ENCODE peak calls at places on chromosomes 3 and 15, in eight cellular contexts. Q is endothelial cell of umbilical vein, S is sigmoid colon, H is HepG2, J is uterus, V is adrenal gland, W is ovary, Z is upper lobe of left lung. U is an unnamed sample.

GRCh38 chr3:59609967-59610366 is 560.1 kb upstream of the CFAP20DC start:
- DNase-seq in Z (no peak), S (peak), H (no peak), J (peak), W (no peak), V (peak), Q (no peak), U (no peak)

GRCh38 chr15:29138260-29138659 is 131.4 kb downstream of the NSMCE3 start:
- DNase-seq in W (no peak), Z (no peak), H (no peak), V (no peak), S (no peak), Q (no peak), J (no peak), U (no peak)

GRCh38 chr3:10968390-10968789 is 24.2 kb upstream of the SLC6A1 start:
- DNase-seq in H (no peak), J (no peak), Q (no peak), S (no peak), Z (no peak), W (no peak), V (no peak), U (no peak)

GRCh38 chr3:107065094-107065861 is 312.0 kb upstream of the CCDC54 start:
- DNase-seq in J (no peak), Q (peak), Z (no peak), V (peak), W (peak), H (no peak), S (no peak), U (no peak)

GRCh38 chr3:132800958-132801357 is 78.7 kb upstream of the NPHP3 start:
- DNase-seq in Q (peak), J (no peak), W (no peak), Z (no peak), S (no peak), V (no peak), H (no peak), U (no peak)

GRCh38 chr15:68982002-68982401 is 32.5 kb upstream of the NOX5 start:
- DNase-seq in J (no peak), Z (no peak), W (no peak), V (no peak), H (no peak), S (no peak), Q (no peak), U (no peak)

GRCh38 chr3:173584093-173584833 is 186.7 kb downstream of the NLGN1 start:
- DNase-seq in S (no peak), Z (no peak), Q (peak), W (no peak), J (no peak), V (no peak), H (no peak), U (peak)

GRCh38 chr3:141556034-141556433 is 69.2 kb downstream of the RASA2 start:
- DNase-seq in J (no peak), S (no peak), H (no peak), W (no peak), Q (peak), V (no peak), Z (no peak), U (no peak)

GRCh38 chr15:47523669-47524068 is 193.6 kb upstream of the SEMA6D start:
- DNase-seq in V (no peak), W (no peak), J (no peak), S (no peak), H (no peak), Q (peak), Z (no peak), U (peak)

GRCh38 chr3:13194285-13195209 is 121.3 kb upstream of the IQSEC1 start:
- DNase-seq in V (no peak), Q (no peak), W (no peak), H (peak), Z (peak), J (no peak), S (peak), U (no peak)

GRCh38 chr3:41141431-41142164 is 57.7 kb upstream of the CTNNB1 start:
- DNase-seq in Z (no peak), Q (no peak), V (no peak), H (no peak), S (no peak), J (no peak), W (no peak), U (no peak)

GRCh38 chr3:187586226-187586625 is 84.0 kb downstream of the SST start:
- DNase-seq in V (no peak), S (no peak), Q (no peak), W (no peak), J (no peak), Z (no peak), H (no peak), U (peak)

GRCh38 chr3:52498134-52499054 is 3.3 kb downstream of the STAB1 start:
- DNase-seq in W (no peak), H (no peak), J (no peak), V (peak), S (peak), Q (no peak), Z (peak), U (no peak)

GRCh38 chr3:149179225-149179624 is 42.4 kb downstream of the CP start:
- DNase-seq in J (no peak), W (no peak), V (no peak), H (no peak), Z (no peak), S (no peak), Q (peak), U (no peak)

GRCh38 chr15:57920916-57921315 is 144.6 kb downstream of the ALDH1A2 start:
- DNase-seq in J (no peak), Q (peak), H (no peak), V (no peak), W (no peak), S (no peak), Z (no peak), U (no peak)

GRCh38 chr3:42214565-42215283 is 51.3 kb downstream of the CCK start:
- DNase-seq in H (no peak), J (no peak), Z (no peak), W (no peak), V (no peak), S (no peak), Q (no peak), U (no peak)

GRCh38 chr3:171068658-171069057 is 42.1 kb upstream of the SLC2A2 start:
- DNase-seq in V (no peak), Z (no peak), H (peak), Q (no peak), W (no peak), J (no peak), S (no peak), U (no peak)

GRCh38 chr3:171061749-171062148 is 35.2 kb upstream of the SLC2A2 start:
- DNase-seq in Z (no peak), S (no peak), Q (no peak), H (no peak), W (no peak), J (no peak), V (no peak), U (no peak)

GRCh38 chr3:171065732-171066131 is 39.2 kb upstream of the SLC2A2 start:
- DNase-seq in V (no peak), J (no peak), Q (no peak), H (no peak), Z (no peak), S (no peak), W (no peak), U (no peak)

GRCh38 chr3:171064461-171064860 is 37.9 kb upstream of the SLC2A2 start:
- DNase-seq in S (no peak), Q (no peak), V (no peak), J (no peak), W (no peak), Z (no peak), H (no peak), U (no peak)

DNA sequence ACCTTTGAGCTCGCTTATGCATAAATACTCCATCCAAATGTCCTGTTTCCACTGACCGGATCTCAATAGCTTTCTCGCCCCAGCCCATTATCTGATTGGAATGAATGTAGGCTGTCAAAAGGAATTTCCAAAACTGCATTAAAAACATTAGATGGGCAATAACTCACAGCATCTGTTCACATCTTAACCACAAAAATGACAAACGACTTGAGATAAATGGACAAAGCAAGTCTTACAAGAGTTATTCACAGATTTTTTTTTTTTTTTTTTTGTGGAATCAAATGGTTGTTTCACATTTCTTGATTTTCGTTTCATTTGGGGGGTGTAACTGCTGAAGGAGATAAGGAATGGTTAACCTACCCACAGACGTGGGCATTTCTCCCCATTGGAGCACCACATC is 39.7 kb upstream of the SLC2A2 start:
- DNase-seq in Z (no peak), Q (no peak), W (no peak), S (no peak), V (no peak), H (no peak), J (no peak), U (no peak)
- TF ChIP-seq POLR2A in Z (no peak), Q (no peak), W (no peak), S (no peak), V (no peak), H (no peak), J (no peak), U (no peak)

GRCh38 chr15:74598126-74598842 is 17.4 kb upstream of the CLK3 start:
- DNase-seq in Z (peak), J (peak), H (peak), Q (peak), V (peak), S (peak), W (peak), U (peak)
- TF ChIP-seq POLR2A in Z (peak), J (peak), H (peak), Q (peak), V (peak), S (peak), W (no peak), U (peak)

GRCh38 chr3:54826255-54826691 is 101.6 kb downstream of the LRTM1 start:
- DNase-seq in Q (no peak), J (no peak), V (no peak), W (no peak), S (no peak), Z (no peak), H (no peak), U (no peak)
- TF ChIP-seq POLR2A in Q (no peak), J (no peak), V (no peak), W (no peak), S (no peak), Z (no peak), H (no peak), U (no peak)

DNA sequence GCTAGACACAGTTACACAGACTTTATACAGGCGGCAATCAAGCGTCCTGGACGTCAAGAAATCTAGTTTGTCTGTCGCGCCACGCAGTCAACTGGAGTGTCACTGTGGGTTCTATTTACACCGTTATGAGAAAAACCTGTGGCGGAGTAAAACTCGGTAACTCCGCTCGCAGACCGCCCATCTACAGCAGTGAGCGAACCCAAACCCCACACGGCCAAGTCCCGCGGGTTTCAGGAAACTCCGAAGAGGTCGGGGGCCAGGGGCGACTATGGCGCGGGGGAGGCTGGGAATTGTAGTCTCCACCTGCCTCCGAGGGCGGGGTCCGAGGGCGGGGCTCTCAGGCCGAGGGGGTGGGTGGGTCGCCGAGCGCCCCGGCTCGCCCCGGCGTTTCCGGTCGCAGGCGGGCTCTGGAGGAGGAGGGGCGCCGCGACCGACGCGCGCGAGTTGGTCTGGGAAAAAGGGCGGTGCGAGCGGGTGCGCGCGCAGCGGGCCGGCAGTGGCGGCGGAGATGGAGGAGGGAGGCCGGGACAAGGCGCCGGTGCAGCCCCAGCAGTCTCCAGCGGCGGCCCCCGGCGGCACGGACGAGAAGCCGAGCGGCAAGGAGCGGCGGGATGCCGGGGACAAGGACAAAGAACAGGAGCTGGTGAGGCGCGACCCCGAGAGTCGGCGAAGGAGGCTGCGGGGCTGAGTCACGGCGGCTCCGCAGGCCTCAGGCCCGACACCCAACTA is at the start of gene PSMD2:
- DNase-seq in Q (peak), W (peak), H (peak), J (peak), S (peak), Z (peak), V (peak), U (peak)
- TF ChIP-seq POLR2A in Q (peak), W (peak), H (peak), J (peak), S (peak), Z (peak), V (peak), U (peak)

GRCh38 chr15:98560338-98560737 is 88.0 kb upstream of the IGF1R start:
- DNase-seq in Q (no peak), J (no peak), Z (no peak), S (no peak), H (no peak), V (no peak), W (no peak), U (no peak)

GRCh38 chr15:98565566-98565965 is 82.8 kb upstream of the IGF1R start:
- DNase-seq in S (no peak), W (no peak), V (no peak), Q (no peak), J (no peak), H (no peak), Z (no peak), U (no peak)

GRCh38 chr15:98567951-98568350 is 80.4 kb upstream of the IGF1R start:
- DNase-seq in W (no peak), J (no peak), Q (no peak), S (no peak), V (no peak), H (no peak), Z (no peak), U (no peak)

GRCh38 chr15:98561169-98561941 is 87.0 kb upstream of the IGF1R start:
- DNase-seq in S (no peak), J (no peak), H (no peak), V (no peak), Z (no peak), Q (no peak), W (no peak), U (no peak)

GRCh38 chr15:98562361-98562791 is 86.0 kb upstream of the IGF1R start:
- DNase-seq in S (peak), H (no peak), V (no peak), W (no peak), J (no peak), Z (no peak), Q (no peak), U (no peak)
- TF ChIP-seq POLR2A in S (no peak), H (no peak), V (no peak), W (no peak), J (no peak), Z (no peak), Q (no peak), U (no peak)

GRCh38 chr15:65519781-65520299 is 2.4 kb upstream of the DPP8 start:
- DNase-seq in W (no peak), H (no peak), Q (no peak), Z (no peak), J (no peak), S (no peak), V (no peak), U (no peak)

GRCh38 chr15:65518633-65519285 is 1.3 kb upstream of the DPP8 start:
- DNase-seq in Q (no peak), W (no peak), Z (no peak), V (no peak), H (no peak), J (no peak), S (no peak), U (no peak)

GRCh38 chr15:65517866-65518207 is 348 bp upstream of the DPP8 start:
- DNase-seq in J (no peak), S (no peak), Z (no peak), Q (no peak), W (no peak), H (no peak), V (no peak), U (no peak)

GRCh38 chr15:65521355-65521754 is 3.9 kb upstream of the DPP8 start:
- DNase-seq in W (no peak), V (no peak), S (no peak), Q (no peak), H (no peak), Z (no peak), J (no peak), U (peak)

DNA sequence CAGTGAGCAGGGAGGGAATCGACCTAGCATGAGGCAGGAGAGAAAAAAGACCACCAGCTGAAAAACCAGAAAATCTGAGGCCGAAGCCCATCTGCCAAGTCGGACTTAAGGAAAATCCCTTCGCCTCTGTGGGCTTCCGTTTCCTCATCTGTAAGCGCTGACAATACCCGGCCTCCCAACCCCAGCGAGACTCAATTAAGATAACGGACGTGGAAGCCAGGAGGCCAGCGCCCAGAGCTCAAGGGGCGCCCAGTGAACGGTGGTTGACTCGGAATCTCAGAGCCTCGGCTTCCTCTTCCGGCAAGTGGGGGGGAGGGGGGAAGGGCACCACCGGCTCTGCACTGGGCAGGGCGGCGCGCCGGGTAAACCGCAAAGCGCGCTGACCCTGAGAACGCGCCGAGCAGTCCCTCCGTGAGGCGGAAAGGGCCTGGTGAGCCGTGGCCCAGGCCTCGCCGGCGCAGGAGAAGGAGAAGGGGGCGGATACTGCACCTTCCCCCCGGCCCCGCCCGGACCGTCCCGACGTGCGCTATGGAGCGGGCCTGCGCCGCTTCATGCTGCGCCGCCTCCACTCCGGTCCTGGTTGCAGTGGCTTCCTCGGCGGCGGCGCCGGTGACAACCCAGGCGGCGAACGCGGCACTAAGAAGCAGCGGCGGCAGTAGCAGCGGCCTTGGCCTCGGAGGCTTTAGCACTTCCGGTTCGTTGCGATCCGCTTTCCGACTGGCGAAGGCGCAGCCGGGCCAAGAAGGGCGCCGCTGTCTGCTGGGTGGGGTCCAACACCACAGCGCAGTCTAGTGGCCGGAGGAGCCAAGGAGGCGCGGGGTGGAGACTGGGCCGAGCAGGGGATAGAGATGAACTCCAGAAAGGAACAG is at the start of gene DPP8:
- DNase-seq in Z (peak), V (peak), Q (peak), H (peak), S (peak), W (peak), J (peak), U (peak)
- TF ChIP-seq POLR2A in Z (peak), V (peak), Q (peak), H (peak), S (peak), W (peak), J (no peak), U (peak)